ENCODE peak calls at places on chromosomes 4 and X, in six cellular contexts. One of them, this sample, is unnamed.

GRCh38 chr4:7647932-7648812 is 213.4 kb upstream of the PSAPL1 start:
- DNase-seq in K562: peak
- DNase-seq in A549: peak
- DNase-seq in endothelial cell of umbilical vein: peak
- DNase-seq in WTC11: no peak
- DNase-seq in HepG2: peak
- DNase-seq in this sample: no peak

GRCh38 chrX:12978205-12979010 is 3.5 kb downstream of the TMSB4X start:
- DNase-seq in WTC11: peak
- DNase-seq in HepG2: no peak
- DNase-seq in A549: peak
- DNase-seq in K562: no peak
- DNase-seq in endothelial cell of umbilical vein: peak
- DNase-seq in this sample: no peak

GRCh38 chr4:169618286-169618685 is 2.1 kb upstream of the CLCN3 start:
- DNase-seq in endothelial cell of umbilical vein: peak
- DNase-seq in K562: no peak
- DNase-seq in HepG2: no peak
- DNase-seq in WTC11: no peak
- DNase-seq in A549: no peak
- DNase-seq in this sample: no peak

GRCh38 chr4:135238940-135239339 is 1037.4 kb upstream of the PABPC4L start:
- DNase-seq in WTC11: no peak
- DNase-seq in HepG2: no peak
- DNase-seq in K562: no peak
- DNase-seq in endothelial cell of umbilical vein: no peak
- DNase-seq in A549: no peak
- DNase-seq in this sample: no peak

GRCh38 chrX:139724626-139725025 is 16.7 kb upstream of the MCF2 start:
- DNase-seq in HepG2: no peak
- DNase-seq in WTC11: no peak
- DNase-seq in K562: no peak
- DNase-seq in endothelial cell of umbilical vein: no peak
- DNase-seq in A549: no peak
- DNase-seq in this sample: no peak

GRCh38 chr4:145805490-145805889 is 125.5 kb downstream of the C4orf51 start:
- DNase-seq in K562: no peak
- DNase-seq in HepG2: peak
- DNase-seq in WTC11: peak
- DNase-seq in A549: peak
- DNase-seq in endothelial cell of umbilical vein: no peak
- DNase-seq in this sample: no peak

GRCh38 chr4:107862658-107863057 is 37.9 kb downstream of the SGMS2 start:
- DNase-seq in WTC11: no peak
- DNase-seq in HepG2: peak
- DNase-seq in K562: no peak
- DNase-seq in A549: peak
- DNase-seq in endothelial cell of umbilical vein: peak
- DNase-seq in this sample: no peak

GRCh38 chr4:88137112-88137511 is 21.3 kb downstream of the ABCG2 start:
- DNase-seq in A549: no peak
- DNase-seq in K562: no peak
- DNase-seq in WTC11: no peak
- DNase-seq in HepG2: no peak
- DNase-seq in endothelial cell of umbilical vein: no peak
- DNase-seq in this sample: no peak

GRCh38 chrX:24085133-24085532 is 30.4 kb downstream of the EIF2S3 start:
- DNase-seq in HepG2: no peak
- DNase-seq in endothelial cell of umbilical vein: no peak
- DNase-seq in A549: peak
- DNase-seq in K562: no peak
- DNase-seq in WTC11: no peak
- DNase-seq in this sample: no peak

GRCh38 chr4:83894831-83895230 is 358.9 kb downstream of the GPAT3 start:
- DNase-seq in K562: no peak
- DNase-seq in HepG2: no peak
- DNase-seq in A549: no peak
- DNase-seq in WTC11: no peak
- DNase-seq in endothelial cell of umbilical vein: no peak
- DNase-seq in this sample: no peak

GRCh38 chr4:62816566-62816965 is 1592.7 kb downstream of the TECRL start:
- DNase-seq in endothelial cell of umbilical vein: no peak
- DNase-seq in HepG2: no peak
- DNase-seq in A549: no peak
- DNase-seq in WTC11: peak
- DNase-seq in K562: no peak
- DNase-seq in this sample: no peak

GRCh38 chr4:143302526-143302925 is 34.1 kb upstream of the GAB1 start:
- DNase-seq in endothelial cell of umbilical vein: peak
- DNase-seq in HepG2: no peak
- DNase-seq in K562: no peak
- DNase-seq in A549: no peak
- DNase-seq in WTC11: no peak
- DNase-seq in this sample: no peak

GRCh38 chrX:1531106-1531890 is 5.7 kb downstream of the P2RY8 start:
- DNase-seq in endothelial cell of umbilical vein: no peak
- DNase-seq in A549: no peak
- DNase-seq in K562: no peak
- DNase-seq in HepG2: no peak
- DNase-seq in WTC11: no peak
- DNase-seq in this sample: peak

GRCh38 chrX:115494133-115494532 is 66.8 kb upstream of the PLS3 start:
- DNase-seq in K562: no peak
- DNase-seq in WTC11: no peak
- DNase-seq in HepG2: peak
- DNase-seq in endothelial cell of umbilical vein: peak
- DNase-seq in A549: no peak
- DNase-seq in this sample: no peak

GRCh38 chrX:2317527-2318055 is 183.2 kb downstream of the DHRSX start:
- DNase-seq in WTC11: no peak
- DNase-seq in HepG2: no peak
- DNase-seq in A549: no peak
- DNase-seq in endothelial cell of umbilical vein: no peak
- DNase-seq in K562: peak
- DNase-seq in this sample: no peak

GRCh38 chr4:76747613-76748012 is 150.3 kb downstream of the SOWAHB start:
- DNase-seq in A549: no peak
- DNase-seq in WTC11: no peak
- DNase-seq in endothelial cell of umbilical vein: no peak
- DNase-seq in HepG2: no peak
- DNase-seq in K562: no peak
- DNase-seq in this sample: no peak

GRCh38 chr4:188106454-188106853 is 2.9 kb downstream of the TRIML2 start:
- DNase-seq in K562: no peak
- DNase-seq in endothelial cell of umbilical vein: no peak
- DNase-seq in A549: no peak
- DNase-seq in WTC11: no peak
- DNase-seq in HepG2: no peak
- DNase-seq in this sample: no peak

GRCh38 chr4:136900706-136901105 is 631.6 kb downstream of the PCDH18 start:
- DNase-seq in endothelial cell of umbilical vein: no peak
- DNase-seq in K562: no peak
- DNase-seq in HepG2: no peak
- DNase-seq in A549: no peak
- DNase-seq in WTC11: no peak
- DNase-seq in this sample: no peak

GRCh38 chr4:105184316-105184988 is 37.8 kb downstream of the TET2 start:
- DNase-seq in K562: no peak
- DNase-seq in endothelial cell of umbilical vein: no peak
- DNase-seq in WTC11: no peak
- DNase-seq in A549: no peak
- DNase-seq in HepG2: no peak
- DNase-seq in this sample: no peak

GRCh38 chr4:98318521-98318920 is 57.3 kb downstream of the RAP1GDS1 start:
- DNase-seq in endothelial cell of umbilical vein: no peak
- DNase-seq in WTC11: no peak
- DNase-seq in HepG2: peak
- DNase-seq in K562: no peak
- DNase-seq in A549: no peak
- DNase-seq in this sample: no peak

GRCh38 chrX:24025741-24026402 is 1.1 kb downstream of the KLHL15 start:
- DNase-seq in WTC11: peak
- DNase-seq in A549: peak
- DNase-seq in HepG2: no peak
- DNase-seq in K562: no peak
- DNase-seq in endothelial cell of umbilical vein: peak
- DNase-seq in this sample: peak

GRCh38 chrX:1224954-1225353 is 12.5 kb upstream of the CRLF2 start:
- DNase-seq in endothelial cell of umbilical vein: no peak
- DNase-seq in HepG2: no peak
- DNase-seq in WTC11: no peak
- DNase-seq in A549: no peak
- DNase-seq in K562: no peak
- DNase-seq in this sample: no peak

GRCh38 chr4:56619816-56620215 is 61.3 kb downstream of the HOPX start:
- DNase-seq in endothelial cell of umbilical vein: no peak
- DNase-seq in K562: no peak
- DNase-seq in HepG2: no peak
- DNase-seq in WTC11: peak
- DNase-seq in A549: no peak
- DNase-seq in this sample: no peak

DNA sequence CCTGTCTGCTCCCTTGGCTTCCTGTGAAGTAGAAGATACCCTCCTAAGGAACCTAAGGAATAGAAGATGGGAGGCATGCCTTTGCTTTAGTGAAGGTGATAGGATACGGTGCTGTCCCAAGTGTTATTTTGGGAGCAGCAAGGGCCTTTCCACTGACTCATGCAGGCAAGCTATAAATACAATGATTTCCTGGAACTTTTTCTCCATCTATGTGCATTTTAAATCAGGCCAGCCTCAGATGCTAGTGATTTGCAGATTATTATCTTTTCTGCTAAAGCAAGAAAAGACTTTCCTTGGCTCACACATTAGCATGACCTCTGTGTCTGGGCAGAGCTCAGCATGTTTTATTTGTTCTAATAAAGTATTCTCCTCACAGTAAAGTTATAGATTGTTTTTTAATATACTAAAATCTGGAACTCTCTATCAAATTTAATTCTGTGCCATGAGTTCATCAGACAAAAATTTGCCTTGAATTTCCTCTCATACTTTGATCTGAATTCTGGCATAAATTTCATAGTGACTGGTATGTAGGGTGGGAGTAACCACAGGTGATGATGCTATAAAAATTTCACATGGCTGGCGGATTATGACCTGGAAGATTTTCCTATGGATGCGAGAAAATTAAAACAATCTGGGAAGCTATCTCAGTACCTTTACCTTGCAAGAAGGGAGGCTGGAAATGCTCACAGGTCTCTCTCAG is 131.7 kb downstream of the REPS2 start:
- DNase-seq in HepG2: no peak
- DNase-seq in WTC11: no peak
- DNase-seq in K562: no peak
- DNase-seq in endothelial cell of umbilical vein: peak
- DNase-seq in A549: no peak
- DNase-seq in this sample: no peak
- TF ChIP-seq JUN in HepG2: no peak
- TF ChIP-seq JUN in WTC11: no peak
- TF ChIP-seq JUN in K562: no peak
- TF ChIP-seq JUN in endothelial cell of umbilical vein: no peak
- TF ChIP-seq JUN in A549: no peak
- TF ChIP-seq JUN in this sample: no peak

GRCh38 chr4:94698187-94698586 is 59.6 kb upstream of the BMPR1B start:
- DNase-seq in HepG2: no peak
- DNase-seq in A549: peak
- DNase-seq in WTC11: no peak
- DNase-seq in endothelial cell of umbilical vein: no peak
- DNase-seq in K562: no peak
- DNase-seq in this sample: no peak

DNA sequence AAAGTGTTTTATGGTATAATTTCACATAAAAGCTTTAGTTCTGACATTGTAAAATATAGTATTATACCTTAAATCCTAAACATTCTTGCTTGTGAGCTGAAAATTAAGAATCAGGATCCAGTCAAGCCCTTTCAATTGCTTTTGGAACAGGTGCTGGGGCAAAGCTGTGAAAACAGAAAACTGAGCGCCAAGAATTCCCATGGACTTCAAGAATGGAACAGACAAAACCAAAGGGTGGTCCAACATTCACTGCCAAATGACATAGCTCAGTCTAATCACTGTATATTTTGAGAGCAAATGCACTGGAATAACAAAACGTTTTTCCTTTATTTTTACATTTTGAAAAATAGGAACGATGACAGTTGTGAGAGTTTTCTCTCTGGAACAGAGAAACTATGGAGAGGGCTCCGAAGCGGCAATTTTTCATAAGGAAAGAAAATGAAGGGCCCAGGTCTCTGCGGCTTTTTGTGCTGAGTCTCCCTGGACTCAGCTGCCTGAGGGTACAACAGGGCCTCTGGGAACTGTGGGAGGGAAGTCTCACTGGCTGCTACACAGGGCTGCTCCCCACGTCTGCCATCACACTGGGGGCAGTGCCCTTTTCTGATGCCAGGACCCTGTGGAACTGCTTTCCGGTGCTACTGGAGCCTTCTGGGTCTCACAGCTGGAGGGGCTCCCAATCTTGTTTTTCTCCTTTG is 56.0 kb upstream of the BMPR1B start:
- DNase-seq in K562: no peak
- DNase-seq in HepG2: no peak
- DNase-seq in WTC11: no peak
- DNase-seq in endothelial cell of umbilical vein: no peak
- DNase-seq in A549: no peak
- DNase-seq in this sample: no peak
- TF ChIP-seq JUN in K562: no peak
- TF ChIP-seq JUN in HepG2: no peak
- TF ChIP-seq JUN in WTC11: no peak
- TF ChIP-seq JUN in endothelial cell of umbilical vein: no peak
- TF ChIP-seq JUN in A549: no peak
- TF ChIP-seq JUN in this sample: no peak

GRCh38 chrX:18252644-18253359 is 32.1 kb upstream of the BEND2 start:
- DNase-seq in endothelial cell of umbilical vein: peak
- DNase-seq in A549: no peak
- DNase-seq in WTC11: no peak
- DNase-seq in HepG2: no peak
- DNase-seq in K562: no peak
- DNase-seq in this sample: no peak
- TF ChIP-seq JUN in endothelial cell of umbilical vein: no peak
- TF ChIP-seq JUN in A549: no peak
- TF ChIP-seq JUN in WTC11: no peak
- TF ChIP-seq JUN in HepG2: no peak
- TF ChIP-seq JUN in K562: no peak
- TF ChIP-seq JUN in this sample: no peak

GRCh38 chr4:189765271-189765670 is 175.4 kb upstream of the FRG1 start:
- DNase-seq in A549: no peak
- DNase-seq in HepG2: no peak
- DNase-seq in endothelial cell of umbilical vein: no peak
- DNase-seq in K562: no peak
- DNase-seq in WTC11: no peak
- DNase-seq in this sample: no peak
- TF ChIP-seq JUN in A549: no peak
- TF ChIP-seq JUN in HepG2: no peak
- TF ChIP-seq JUN in endothelial cell of umbilical vein: no peak
- TF ChIP-seq JUN in K562: no peak
- TF ChIP-seq JUN in WTC11: no peak
- TF ChIP-seq JUN in this sample: no peak

DNA sequence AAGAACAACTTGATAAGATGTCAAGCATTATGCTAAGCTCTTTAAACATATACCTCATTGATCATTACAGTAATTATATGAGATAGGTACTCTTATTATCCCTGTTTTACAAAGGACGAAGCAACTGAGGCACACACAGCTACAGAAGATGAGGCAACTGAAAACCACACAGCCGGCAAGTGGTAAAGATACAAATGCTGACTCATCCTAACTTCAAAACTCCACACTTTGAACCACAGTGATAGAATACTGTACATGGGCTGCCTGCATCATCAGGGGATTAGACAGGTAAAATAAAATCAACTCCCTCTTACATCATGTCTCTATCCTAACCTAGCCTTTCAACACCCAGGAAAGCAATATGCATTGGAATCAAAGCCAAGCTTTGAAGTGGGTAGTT is 47.8 kb downstream of the LHFPL1 start:
- DNase-seq in A549: no peak
- DNase-seq in endothelial cell of umbilical vein: no peak
- DNase-seq in HepG2: no peak
- DNase-seq in WTC11: no peak
- DNase-seq in K562: no peak
- DNase-seq in this sample: no peak
- TF ChIP-seq JUN in A549: no peak
- TF ChIP-seq JUN in endothelial cell of umbilical vein: no peak
- TF ChIP-seq JUN in HepG2: no peak
- TF ChIP-seq JUN in WTC11: no peak
- TF ChIP-seq JUN in K562: no peak
- TF ChIP-seq JUN in this sample: no peak